ENCODE peak calls at places on chromosome 5, in five cellular contexts. B is HCT116, F is astrocyte, S is H9, C is HepG2. K is an unnamed sample. For H3K4me1, the result is how much of the 10 kb centered on the place peaks cover.

GRCh38 chr5:172713113-172713808 is 57.7 kb downstream of the DUSP1 start:
- DNase-seq in B (no peak), F (no peak), S (no peak), C (no peak), K (peak)

GRCh38 chr5:6394429-6395101 is 16.2 kb upstream of the MED10 start:
- DNase-seq in B (no peak), F (no peak), S (no peak), C (no peak), K (no peak)

GRCh38 chr5:158695595-158696330 is 404.0 kb downstream of the EBF1 start:
- DNase-seq in B (peak), F (peak), S (peak), C (peak), K (peak)

GRCh38 chr5:79109527-79110492 is 1.8 kb upstream of the BHMT start:
- DNase-seq in B (peak), F (no peak), S (peak), C (peak), K (no peak)

GRCh38 chr5:64690417-64691151 is at the start of gene SHISAL2B:
- DNase-seq in B (no peak), F (peak), S (peak), C (no peak), K (peak)

GRCh38 chr5:96331210-96331609 is 101.8 kb downstream of the PCSK1 start:
- DNase-seq in B (no peak), F (no peak), S (no peak), C (no peak), K (peak)

GRCh38 chr5:78472469-78473106 is 112.2 kb downstream of the SCAMP1 start:
- DNase-seq in B (no peak), F (peak), S (no peak), C (peak), K (peak)

GRCh38 chr5:32833127-32833526 is 122.0 kb downstream of the NPR3 start:
- DNase-seq in B (no peak), F (no peak), S (no peak), C (no peak), K (no peak)

GRCh38 chr5:110851357-110851756 is 112.5 kb downstream of the SLC25A46 start:
- DNase-seq in B (no peak), F (peak), S (no peak), C (no peak), K (no peak)

GRCh38 chr5:54713923-54714581 is 196.5 kb downstream of the SNX18 start:
- DNase-seq in B (no peak), F (peak), S (no peak), C (no peak), K (peak)

GRCh38 chr5:42745426-42745825 is 11.2 kb upstream of the CCDC152 start:
- DNase-seq in B (peak), F (no peak), S (peak), C (peak), K (peak)

GRCh38 chr5:14332746-14333145 is 189.6 kb downstream of the TRIO start:
- DNase-seq in B (no peak), F (no peak), S (no peak), C (no peak), K (no peak)

GRCh38 chr5:33530963-33531298 is 90.2 kb downstream of the TARS1 start:
- DNase-seq in B (no peak), F (no peak), S (no peak), C (no peak), K (no peak)

GRCh38 chr5:150085191-150085912 is 1.0 kb downstream of the CSF1R start:
- DNase-seq in B (no peak), F (no peak), S (no peak), C (no peak), K (no peak)

GRCh38 chr5:110625376-110625999 is 101.0 kb downstream of the TMEM232 start:
- DNase-seq in B (peak), F (peak), S (no peak), C (peak), K (peak)

GRCh38 chr5:31100781-31101180 is 92.7 kb upstream of the CDH6 start:
- DNase-seq in B (no peak), F (no peak), S (no peak), C (no peak), K (no peak)

GRCh38 chr5:77463905-77464304 is 28.2 kb downstream of the WDR41 start:
- DNase-seq in B (no peak), F (no peak), S (no peak), C (no peak), K (peak)

DNA sequence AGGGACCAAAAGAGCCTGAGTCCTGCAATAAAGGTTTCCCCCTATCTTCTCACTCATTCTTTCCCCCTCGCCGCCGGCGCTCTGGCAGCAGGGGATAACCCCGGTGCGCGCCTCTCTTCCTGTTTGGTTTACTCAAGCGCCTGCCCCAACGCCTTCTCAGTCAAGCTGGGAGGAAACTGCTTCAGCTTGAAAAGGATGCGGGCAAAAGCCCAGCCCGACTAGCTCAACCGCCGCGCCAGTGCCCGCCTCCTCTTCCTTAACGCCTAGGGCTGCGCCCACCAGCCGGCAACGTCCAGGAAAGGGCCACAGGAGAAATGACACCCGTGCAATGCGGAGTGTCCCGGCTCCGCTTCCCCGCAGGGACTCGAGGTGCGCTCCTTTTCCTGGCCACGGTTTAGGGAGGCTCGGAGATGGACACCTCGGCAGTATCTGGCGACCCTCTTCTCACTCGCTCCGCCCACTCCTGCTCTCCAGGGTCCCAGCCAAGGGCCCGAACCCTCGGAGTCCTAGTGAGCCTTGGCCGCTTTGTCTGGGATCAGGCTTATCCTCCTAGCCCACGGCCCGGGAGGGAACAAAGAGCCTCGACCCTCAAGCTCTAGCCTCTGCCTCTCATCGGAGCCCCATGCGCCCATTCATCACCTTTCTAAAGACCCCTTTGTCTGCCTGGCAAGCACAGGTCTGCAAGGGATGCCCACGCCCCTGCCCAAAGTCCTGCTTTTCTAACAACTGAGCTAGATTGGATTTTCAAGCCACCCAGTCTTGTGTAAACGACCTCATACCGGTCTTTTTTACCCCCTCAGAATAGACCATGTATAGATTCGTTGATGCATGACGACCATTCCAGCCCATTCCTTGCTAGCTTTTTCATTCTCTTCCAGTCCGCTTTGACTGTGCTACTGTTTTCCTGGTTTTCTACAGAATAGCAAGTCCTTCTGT is 2.0 kb downstream of the ST8SIA4 start:
- DNase-seq in B (no peak), F (peak), S (peak), C (no peak), K (peak)
- H3K4me2 ChIP-seq in B (no peak), F (peak), S (peak), C (no peak), K (peak)

DNA sequence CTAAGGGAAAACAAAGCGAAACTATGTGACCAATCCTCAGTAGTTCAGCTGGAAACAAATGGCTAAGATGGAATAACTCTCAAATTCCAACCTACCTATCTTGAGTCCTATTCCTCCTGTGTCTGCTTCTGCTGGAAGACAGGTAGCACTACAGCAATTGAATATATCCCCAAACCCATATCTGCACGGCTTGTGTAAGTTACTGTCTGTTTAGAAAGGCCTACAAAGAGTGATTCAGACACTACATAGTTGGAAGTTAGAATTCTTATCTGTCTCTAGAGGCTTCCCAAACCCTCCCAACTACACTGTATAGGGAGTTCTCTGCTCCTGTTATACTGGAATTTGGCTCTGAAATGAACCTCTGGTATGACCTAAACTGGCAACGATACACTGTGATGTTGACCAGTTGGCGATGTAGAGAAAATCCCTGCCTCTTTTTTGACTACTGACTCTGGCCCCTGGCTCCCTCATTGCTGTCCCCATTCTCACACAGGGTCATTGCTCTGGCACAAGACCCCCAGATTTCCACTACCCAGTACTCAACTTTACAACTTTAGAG is 22.6 kb upstream of the NADK2 start:
- DNase-seq in B (no peak), F (no peak), S (no peak), C (no peak), K (no peak)
- H2AFZ ChIP-seq in B (no peak), F (no peak), S (no peak), C (peak), K (peak)

GRCh38 chr5:67291066-67291465 is 94.5 kb upstream of the CD180 start:
- DNase-seq in B (no peak), F (no peak), S (no peak), C (no peak), K (no peak)

GRCh38 chr5:67291671-67292070 is 95.1 kb upstream of the CD180 start:
- DNase-seq in B (no peak), F (no peak), S (no peak), C (no peak), K (no peak)

GRCh38 chr5:67293177-67293576 is 96.6 kb upstream of the CD180 start:
- DNase-seq in B (no peak), F (no peak), S (no peak), C (no peak), K (no peak)

GRCh38 chr5:67290620-67291019 is 94.0 kb upstream of the CD180 start:
- DNase-seq in B (no peak), F (peak), S (no peak), C (no peak), K (no peak)

GRCh38 chr5:67292201-67292940 is 95.8 kb upstream of the CD180 start:
- DNase-seq in B (no peak), F (no peak), S (no peak), C (no peak), K (no peak)
- H3K4me1 ChIP-seq in B (under half), F (under half), S (under half), C (under half), K (under half)

DNA sequence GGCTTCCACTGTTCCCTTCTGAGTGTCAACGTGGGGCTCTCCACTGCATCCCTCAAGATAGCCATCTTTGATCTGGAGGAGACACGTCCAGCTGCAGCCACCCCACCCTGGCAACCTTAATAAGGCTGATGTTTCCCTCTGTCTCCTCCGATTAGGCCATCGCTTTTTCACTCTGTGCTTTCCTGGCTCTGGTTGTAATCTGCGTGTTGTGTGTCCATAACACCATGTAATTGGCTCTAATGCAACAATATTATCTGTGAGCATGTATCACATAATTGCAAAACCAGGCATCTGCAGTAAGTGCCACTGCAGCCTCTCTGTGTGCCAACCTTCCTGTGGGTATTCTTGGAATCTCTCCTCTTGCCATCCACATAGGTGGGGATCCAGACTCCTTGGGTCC is 249.9 kb upstream of the PANK3 start:
- DNase-seq in B (no peak), F (no peak), S (no peak), C (no peak), K (no peak)
- H3K4me2 ChIP-seq in B (no peak), F (no peak), S (no peak), C (no peak), K (no peak)

DNA sequence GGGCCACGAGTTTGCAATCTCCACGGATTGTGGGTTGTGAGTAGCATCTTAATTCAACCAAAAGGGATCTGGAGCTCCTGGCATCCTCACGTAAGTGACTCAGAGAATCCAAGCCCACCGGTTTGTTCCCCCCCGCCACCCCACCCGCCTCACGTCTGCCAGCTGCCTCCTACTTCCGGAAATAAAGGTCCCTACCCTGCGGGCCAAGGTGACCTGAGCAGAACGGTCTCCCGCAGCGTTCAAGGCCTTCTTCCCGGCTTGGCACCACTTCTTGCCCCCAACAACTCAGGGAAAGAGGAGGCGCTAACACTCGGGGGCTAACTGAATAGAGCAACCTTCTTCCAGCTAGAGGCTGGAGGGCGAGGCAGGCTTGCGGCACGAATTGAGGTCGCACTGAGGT is 8.8 kb upstream of the GPRIN1 start:
- DNase-seq in B (no peak), F (no peak), S (no peak), C (no peak), K (no peak)
- H2AFZ ChIP-seq in B (no peak), F (peak), S (peak), C (no peak), K (no peak)

K was measured in GM23248.